ENCODE peak calls at places on chromosomes 2 and 18, in seven cellular contexts. U, T, R, A, P, L and Z are unnamed samples.

GRCh38 chr2:201786471-201786870 is 5.7 kb upstream of the ALS2 start:
- DNase-seq in U (no peak), T (no peak), R (no peak), A (no peak), P (no peak), L (no peak), Z (no peak)

GRCh38 chr18:3114026-3114425 is 101.1 kb upstream of the LPIN2 start:
- DNase-seq in U (no peak), T (no peak), R (no peak), A (no peak), P (no peak), L (peak), Z (no peak)

GRCh38 chr2:119522561-119523110 is 1.6 kb downstream of the SCTR start:
- DNase-seq in U (no peak), T (no peak), R (no peak), A (no peak), P (no peak), L (no peak), Z (no peak)

GRCh38 chr2:38045811-38046210 is 30.1 kb downstream of the CYP1B1 start:
- DNase-seq in U (no peak), T (no peak), R (no peak), A (no peak), P (no peak), L (no peak), Z (no peak)

GRCh38 chr18:67400502-67401117 is 115.9 kb downstream of the DSEL start:
- DNase-seq in U (no peak), T (no peak), R (no peak), A (no peak), P (no peak), L (no peak), Z (no peak)

GRCh38 chr2:229800997-229801754 is 86.8 kb upstream of the DNER start:
- DNase-seq in U (peak), T (peak), R (no peak), A (peak), P (peak), L (peak), Z (no peak)

GRCh38 chr2:207042841-207043240 is 103.5 kb downstream of the CPO start:
- DNase-seq in U (no peak), T (no peak), R (no peak), A (no peak), P (no peak), L (no peak), Z (no peak)

GRCh38 chr2:159150208-159150607 is 136.3 kb downstream of the WDSUB1 start:
- DNase-seq in U (no peak), T (no peak), R (no peak), A (no peak), P (no peak), L (no peak), Z (no peak)

GRCh38 chr2:127611076-127611925 is 34.7 kb upstream of the GPR17 start:
- DNase-seq in U (no peak), T (no peak), R (no peak), A (no peak), P (no peak), L (peak), Z (no peak)

GRCh38 chr2:102358496-102358895 is 2.9 kb downstream of the IL18R1 start:
- DNase-seq in U (no peak), T (no peak), R (no peak), A (no peak), P (no peak), L (no peak), Z (no peak)

GRCh38 chr18:75502286-75502685 is 74.8 kb upstream of the SMIM21 start:
- DNase-seq in U (no peak), T (no peak), R (no peak), A (no peak), P (no peak), L (no peak), Z (no peak)

GRCh38 chr2:192002418-192002817 is 155.5 kb upstream of the CAVIN2 start:
- DNase-seq in U (no peak), T (no peak), R (no peak), A (no peak), P (no peak), L (no peak), Z (no peak)

GRCh38 chr18:62245699-62246098 is 58.6 kb downstream of the RELCH start:
- DNase-seq in U (peak), T (no peak), R (no peak), A (no peak), P (no peak), L (no peak), Z (no peak)

GRCh38 chr2:9897796-9898195 is 53.7 kb upstream of the GRHL1 start:
- DNase-seq in U (no peak), T (no peak), R (no peak), A (no peak), P (no peak), L (no peak), Z (no peak)

GRCh38 chr2:232988444-232988843 is 24.6 kb downstream of the NGEF start:
- DNase-seq in U (no peak), T (peak), R (peak), A (no peak), P (peak), L (peak), Z (no peak)

GRCh38 chr2:121694398-121695178 is 42.1 kb downstream of the NIFK start:
- DNase-seq in U (no peak), T (no peak), R (no peak), A (no peak), P (no peak), L (no peak), Z (no peak)

GRCh38 chr2:83817511-83817910 is 641.6 kb downstream of the SUCLG1 start:
- DNase-seq in U (no peak), T (no peak), R (no peak), A (no peak), P (peak), L (no peak), Z (no peak)

GRCh38 chr2:171706152-171706803 is 19.0 kb downstream of the DYNC1I2 start:
- DNase-seq in U (peak), T (no peak), R (no peak), A (peak), P (no peak), L (no peak), Z (no peak)

GRCh38 chr2:151251012-151251411 is 10.7 kb downstream of the RBM43 start:
- DNase-seq in U (no peak), T (no peak), R (no peak), A (no peak), P (no peak), L (no peak), Z (no peak)

GRCh38 chr18:58362027-58362575 is 266.8 kb downstream of the ALPK2 start:
- DNase-seq in U (no peak), T (no peak), R (no peak), A (no peak), P (no peak), L (no peak), Z (no peak)

GRCh38 chr2:223026357-223027110 is 25.5 kb upstream of the KCNE4 start:
- DNase-seq in U (no peak), T (no peak), R (no peak), A (no peak), P (no peak), L (no peak), Z (no peak)

GRCh38 chr2:231904161-231904611 is 22.0 kb downstream of the NPPC start:
- DNase-seq in U (no peak), T (no peak), R (no peak), A (no peak), P (no peak), L (peak), Z (no peak)

GRCh38 chr2:130836501-130837174 is at the start of gene ARHGEF4:
- DNase-seq in U (peak), T (no peak), R (no peak), A (peak), P (peak), L (peak), Z (no peak)

GRCh38 chr2:74502147-74502719 is 2.8 kb upstream of the LBX2 start:
- DNase-seq in U (no peak), T (no peak), R (no peak), A (peak), P (no peak), L (peak), Z (no peak)
- TF ChIP-seq POLR2AphosphoS5 in U (no peak), T (no peak), R (no peak), A (peak), P (no peak), L (peak), Z (no peak)

GRCh38 chr2:113602869-113603466 is 24.1 kb upstream of the RABL2A start:
- DNase-seq in U (no peak), T (no peak), R (no peak), A (no peak), P (no peak), L (no peak), Z (no peak)
- H3K27ac ChIP-seq in U (peak), T (no peak), R (peak), A (peak), P (peak), L (peak), Z (peak)

DNA sequence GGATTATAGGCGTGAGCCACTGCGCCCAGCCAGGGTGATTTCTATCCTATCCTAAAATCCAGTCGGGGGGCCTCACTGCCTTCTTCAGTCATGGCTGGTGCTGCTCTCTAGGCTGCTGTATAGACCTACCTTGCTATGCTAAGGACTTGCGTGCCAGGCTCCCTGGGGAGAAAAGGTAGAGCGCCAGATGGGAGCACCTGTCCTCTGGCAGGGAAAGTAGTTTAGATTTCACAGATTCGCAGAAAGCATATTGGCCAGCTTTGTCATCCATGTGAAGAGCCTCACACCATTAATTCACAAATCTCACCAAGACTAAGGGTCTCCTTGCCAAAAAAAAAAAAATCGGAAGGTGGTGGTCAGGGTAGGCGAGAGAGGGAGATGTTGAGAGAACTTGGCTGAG is 217.6 kb downstream of the ATAD2B start:
- DNase-seq in U (no peak), T (no peak), R (no peak), A (no peak), P (no peak), L (no peak), Z (no peak)
- TF ChIP-seq POLR2AphosphoS5 in U (no peak), T (no peak), R (no peak), A (no peak), P (no peak), L (no peak), Z (no peak)

GRCh38 chr2:97210336-97210735 is 97.4 kb downstream of the ANKRD36 start:
- DNase-seq in U (no peak), T (no peak), R (no peak), A (no peak), P (no peak), L (no peak), Z (no peak)
- H3K27ac ChIP-seq in U (no peak), T (no peak), R (no peak), A (no peak), P (no peak), L (no peak), Z (no peak)

DNA sequence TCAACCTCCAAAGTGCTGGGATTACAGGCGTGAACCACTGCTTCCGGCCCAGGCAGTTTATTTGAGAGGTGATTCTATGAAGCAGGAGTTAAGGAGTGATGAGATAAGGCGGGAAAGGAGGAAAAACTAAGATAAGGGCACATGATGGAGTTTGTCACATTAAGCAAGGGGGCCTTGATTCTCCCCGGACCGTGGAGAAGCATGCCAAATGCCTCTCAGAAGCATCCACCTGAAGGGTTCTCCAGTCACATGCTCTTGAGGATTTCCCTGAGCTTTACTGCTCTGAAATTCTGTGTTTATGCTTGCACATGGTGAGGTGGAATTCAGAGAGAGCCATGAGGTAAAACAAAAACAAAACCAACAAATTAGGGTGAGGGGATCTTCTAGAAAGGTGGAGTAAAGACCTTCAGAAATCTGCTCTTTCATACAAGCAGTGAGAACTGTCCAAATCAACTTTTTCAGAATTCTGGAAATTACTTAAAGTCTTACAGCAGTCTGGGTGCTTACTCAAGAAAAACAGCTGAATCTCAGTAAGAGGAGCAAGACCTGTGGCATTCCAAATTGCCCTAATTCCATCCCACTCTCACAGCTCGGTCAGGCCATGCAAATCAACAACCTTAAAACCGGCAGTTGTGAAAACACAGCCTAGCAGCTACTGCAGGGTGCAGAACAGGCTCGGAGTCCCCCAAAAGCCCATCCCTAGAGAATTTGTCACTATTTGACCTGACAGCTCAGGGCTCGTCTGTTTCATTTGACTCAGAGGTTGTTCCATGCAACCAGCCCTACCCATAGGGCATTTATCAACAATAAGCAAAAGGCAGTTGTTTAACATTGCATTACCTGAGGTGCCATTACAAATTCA is 69.0 kb upstream of the CTLA4 start:
- DNase-seq in U (no peak), T (no peak), R (no peak), A (no peak), P (no peak), L (no peak), Z (no peak)
- TF ChIP-seq POLR2AphosphoS5 in U (no peak), T (no peak), R (no peak), A (no peak), P (no peak), L (no peak), Z (no peak)

GRCh38 chr2:238895901-238896600 is 48.2 kb downstream of the TWIST2 start:
- DNase-seq in U (no peak), T (peak), R (peak), A (no peak), P (no peak), L (peak), Z (no peak)

GRCh38 chr2:238898534-238899281 is 50.8 kb downstream of the TWIST2 start:
- DNase-seq in U (no peak), T (no peak), R (no peak), A (no peak), P (no peak), L (no peak), Z (no peak)

GRCh38 chr2:238897911-238898311 is 50.0 kb downstream of the TWIST2 start:
- DNase-seq in U (no peak), T (no peak), R (no peak), A (no peak), P (no peak), L (no peak), Z (no peak)

GRCh38 chr2:238896641-238897040 is 48.8 kb downstream of the TWIST2 start:
- DNase-seq in U (no peak), T (no peak), R (no peak), A (no peak), P (no peak), L (no peak), Z (no peak)

GRCh38 chr2:238897122-238897880 is 49.4 kb downstream of the TWIST2 start:
- DNase-seq in U (no peak), T (no peak), R (no peak), A (no peak), P (no peak), L (no peak), Z (no peak)
- H3K27ac ChIP-seq in U (no peak), T (no peak), R (peak), A (no peak), P (no peak), L (peak), Z (peak)

DNA sequence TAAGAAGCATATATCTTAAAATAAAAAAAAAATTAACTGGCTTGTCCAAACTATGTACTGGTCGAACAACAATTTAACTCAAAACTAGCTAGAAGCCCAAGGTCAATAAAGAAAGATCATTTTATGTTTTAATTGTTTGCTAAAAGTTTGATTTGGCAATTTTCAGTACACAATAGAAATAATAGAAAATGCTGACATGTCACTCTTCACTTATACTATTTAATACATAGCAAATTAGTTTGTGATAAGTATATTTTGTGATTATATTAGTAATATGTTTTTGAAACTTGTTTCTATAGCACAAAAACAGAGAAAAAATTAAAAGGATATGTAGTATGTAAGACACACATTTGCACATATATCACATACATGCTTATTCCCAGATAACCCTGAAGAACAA is 1938.6 kb upstream of the PIK3C3 start:
- DNase-seq in U (no peak), T (no peak), R (no peak), A (no peak), P (no peak), L (no peak), Z (no peak)
- TF ChIP-seq POLR2AphosphoS5 in U (no peak), T (no peak), R (no peak), A (no peak), P (no peak), L (no peak), Z (no peak)

DNA sequence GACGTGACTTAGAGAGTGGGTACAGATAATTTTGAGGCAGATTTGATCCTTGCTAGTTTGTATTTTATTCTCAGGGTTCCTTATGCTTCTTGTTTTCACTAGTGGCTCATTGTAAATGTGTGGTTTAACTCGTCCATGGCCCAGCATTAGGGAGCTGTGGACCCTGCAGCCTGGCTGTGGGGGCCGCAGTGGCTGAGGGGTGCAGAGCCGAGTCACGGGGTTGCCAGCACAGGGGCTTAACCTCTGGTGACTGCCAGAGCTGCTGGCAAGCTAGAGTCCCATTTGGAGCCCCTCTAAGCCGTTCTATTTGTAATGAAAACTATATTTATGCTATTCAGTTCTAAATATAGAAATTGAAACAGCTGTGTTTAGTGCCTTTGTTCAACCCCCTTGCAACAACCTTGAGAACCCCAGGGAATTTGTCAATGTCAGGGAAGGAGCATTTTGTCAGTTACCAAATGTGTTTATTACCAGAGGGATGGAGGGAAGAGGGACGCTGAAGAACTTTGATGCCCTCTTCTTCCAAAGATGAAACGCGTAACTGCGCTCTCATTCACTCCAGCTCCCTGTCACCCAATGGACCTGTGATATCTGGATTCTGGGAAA is 269.9 kb downstream of the MYT1L start:
- DNase-seq in U (no peak), T (no peak), R (no peak), A (no peak), P (no peak), L (no peak), Z (no peak)
- H3K27ac ChIP-seq in U (no peak), T (no peak), R (no peak), A (no peak), P (no peak), L (no peak), Z (no peak)

DNA sequence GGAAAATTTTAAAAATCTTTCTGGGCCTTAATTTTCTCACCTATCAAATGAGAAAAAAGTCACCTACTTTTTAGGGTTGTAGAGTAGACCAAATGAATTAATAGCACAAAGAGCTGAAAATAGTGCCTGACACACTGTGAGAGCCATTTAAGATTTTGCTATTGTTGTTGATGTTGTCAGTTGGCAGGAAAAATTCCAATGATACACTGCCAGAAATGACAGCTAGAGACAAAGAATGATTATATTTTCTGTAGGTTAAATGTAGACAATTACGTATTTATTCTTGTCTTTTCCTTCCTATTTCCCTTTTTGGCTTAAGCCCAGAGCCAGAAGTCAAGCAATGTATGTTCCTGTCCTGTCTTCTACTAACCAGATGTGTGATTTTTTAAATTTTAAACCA is 17.2 kb downstream of the NRXN1 start:
- DNase-seq in U (no peak), T (no peak), R (no peak), A (no peak), P (no peak), L (no peak), Z (no peak)
- TF ChIP-seq POLR2AphosphoS5 in U (no peak), T (no peak), R (no peak), A (no peak), P (no peak), L (no peak), Z (no peak)